ENCODE peak calls at places on chromosome 19, in four cellular contexts. B is left ventricle myocardium inferior, W is brain microvascular endothelial cell, K is HFF-Myc. C is an unnamed sample.

GRCh38 chr19:45404557-45405434 is at the start of gene PPP1R13L:
- DNase-seq in B (peak; percentile 89), W (peak; percentile 77), K (no peak), C (peak; percentile 98)

GRCh38 chr19:20472854-20473253 is 92.7 kb downstream of the ZNF737 start:
- DNase-seq in B (no peak), W (no peak), K (no peak), C (no peak)

GRCh38 chr19:50046649-50047503 is 21.1 kb downstream of the ZNF473 start:
- DNase-seq in B (peak; percentile 42), W (peak; percentile 7), K (no peak), C (no peak)

GRCh38 chr19:56507446-56508281 is at the start of gene ZNF471:
- DNase-seq in B (peak; percentile 99), W (peak; percentile 98), K (peak; percentile 92), C (no peak)

GRCh38 chr19:4678881-4679379 is 8.8 kb upstream of the MYDGF start:
- DNase-seq in B (no peak), W (peak; percentile 5), K (no peak), C (no peak)

GRCh38 chr19:36950335-36951119 is 34.4 kb downstream of the ZNF568 start:
- DNase-seq in B (no peak), W (no peak), K (no peak), C (no peak)

GRCh38 chr19:28075229-28075628 is 1137.7 kb downstream of the UQCRFS1 start:
- DNase-seq in B (no peak), W (no peak), K (no peak), C (no peak)

GRCh38 chr19:51689751-51690358 is 3.3 kb upstream of the SPACA6 start:
- DNase-seq in B (peak; percentile 53), W (peak; percentile 24), K (no peak), C (peak; percentile 41)

GRCh38 chr19:2315818-2316353 is 7.9 kb upstream of the LINGO3 start:
- DNase-seq in B (peak; percentile 61), W (peak; percentile 35), K (no peak), C (peak; percentile 65)

GRCh38 chr19:10553087-10553667 is 9.5 kb downstream of the ATG4D start:
- DNase-seq in B (no peak), W (no peak), K (no peak), C (no peak)

GRCh38 chr19:49896863-49897621 is at the start of gene IL4I1:
- DNase-seq in B (no peak), W (no peak), K (no peak), C (peak; percentile 63)

GRCh38 chr19:49847731-49848696 is 2.9 kb upstream of the PTOV1 start:
- DNase-seq in B (no peak), W (peak; percentile 81), K (peak; percentile 83), C (peak; percentile 47)

GRCh38 chr19:45423033-45423588 is 606 bp downstream of the ERCC1 start:
- DNase-seq in B (no peak), W (no peak), K (no peak), C (no peak)

GRCh38 chr19:19113040-19113541 is 25.2 kb downstream of the TMEM161A start:
- DNase-seq in B (no peak), W (peak; percentile 56), K (peak; percentile 9), C (no peak)

GRCh38 chr19:55640577-55641375 is at the start of gene ZNF580:
- DNase-seq in B (peak; percentile 71), W (peak; percentile 75), K (no peak), C (peak; percentile 81)

GRCh38 chr19:35828694-35829301 is 16.2 kb upstream of the PRODH2 start:
- DNase-seq in B (peak; percentile 53), W (peak; percentile 52), K (peak; percentile 54), C (peak; percentile 51)

GRCh38 chr19:5645409-5645808 is 22.5 kb downstream of the SAFB start:
- DNase-seq in B (no peak), W (no peak), K (no peak), C (no peak)

GRCh38 chr19:52600639-52601024 is 30.5 kb downstream of the ZNF701 start:
- DNase-seq in B (no peak), W (no peak), K (no peak), C (no peak)

GRCh38 chr19:37988758-37989635 is 82.0 kb downstream of the SIPA1L3 start:
- DNase-seq in B (no peak), W (peak; percentile 35), K (no peak), C (no peak)

GRCh38 chr19:37989855-37990254 is 82.8 kb downstream of the SIPA1L3 start:
- DNase-seq in B (no peak), W (no peak), K (no peak), C (no peak)

GRCh38 chr19:37986048-37986750 is 79.2 kb downstream of the SIPA1L3 start:
- DNase-seq in B (no peak), W (no peak), K (no peak), C (no peak)

GRCh38 chr19:37990362-37990761 is 83.4 kb downstream of the SIPA1L3 start:
- DNase-seq in B (no peak), W (no peak), K (no peak), C (no peak)

GRCh38 chr19:37987356-37988332 is 80.6 kb downstream of the SIPA1L3 start:
- DNase-seq in B (no peak), W (no peak), K (no peak), C (no peak)
- TF ChIP-seq CTCF in B (no peak), W (peak; percentile 62), K (peak; percentile 22), C (peak; percentile 9)

DNA sequence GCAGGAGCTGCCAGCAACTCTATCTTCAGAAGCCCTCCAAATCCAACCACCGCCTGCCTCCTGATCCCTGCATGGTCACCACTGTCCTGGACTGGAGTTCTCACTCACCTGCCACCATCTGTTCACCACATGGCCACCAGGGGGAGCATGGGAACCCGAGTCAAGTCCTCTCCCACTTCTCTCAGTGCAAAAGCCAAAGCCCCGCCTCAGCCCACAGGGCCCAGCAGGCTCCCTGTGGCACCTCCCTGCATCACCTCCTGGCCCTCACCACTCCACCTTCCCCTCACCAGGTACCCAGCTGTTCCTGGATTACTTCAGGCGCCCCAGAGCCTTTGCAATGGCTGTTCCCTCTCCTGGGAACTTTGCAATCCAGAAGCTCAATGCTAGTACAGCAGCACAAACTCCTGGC is 5.3 kb downstream of the DHPS start:
- DNase-seq in B (peak; percentile 78), W (peak; percentile 74), K (peak; percentile 67), C (peak; percentile 89)
- TF ChIP-seq CTCF in B (peak; percentile 88), W (peak; percentile 92), K (peak; percentile 94), C (peak; percentile 62)

DNA sequence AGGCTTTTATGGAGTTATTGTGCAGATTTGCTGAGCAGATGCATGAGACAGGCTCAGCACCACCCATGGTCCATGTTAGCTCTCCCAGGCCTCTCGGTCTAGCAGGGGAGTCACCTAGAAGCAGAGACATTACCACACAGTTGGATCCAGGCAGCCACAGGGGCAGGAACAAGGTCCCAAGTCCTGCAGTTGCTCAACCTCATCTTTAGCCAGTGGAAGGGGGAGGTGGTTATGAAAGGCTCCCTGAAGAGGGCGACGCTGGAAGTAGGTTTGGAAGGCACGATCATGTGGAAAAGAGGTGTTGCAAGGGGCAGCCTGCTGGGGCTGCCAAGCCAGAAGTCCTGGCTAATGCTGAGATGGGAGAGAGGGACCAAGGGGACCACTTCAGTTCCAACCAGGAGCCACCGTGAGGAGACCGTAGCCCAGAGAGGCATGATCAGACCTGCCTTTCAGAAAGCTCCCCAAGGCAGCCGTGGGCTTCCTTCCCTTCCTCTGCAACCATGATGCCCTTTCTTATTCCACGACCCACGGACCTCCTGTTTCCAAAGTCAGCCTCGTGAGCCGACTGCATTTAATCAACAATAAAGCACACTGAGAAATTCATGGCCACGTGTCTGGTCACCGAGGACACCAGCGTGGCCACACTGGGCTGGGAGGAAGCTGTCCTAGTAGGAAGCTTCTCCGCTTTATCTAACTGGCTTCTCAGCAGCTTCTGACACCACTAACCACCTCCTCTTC is 2.5 kb downstream of the AP1M1 start:
- DNase-seq in B (no peak), W (no peak), K (no peak), C (no peak)
- TF ChIP-seq CTCF in B (no peak), W (no peak), K (no peak), C (no peak)

GRCh38 chr19:13883665-13884064 is 6.7 kb downstream of the NANOS3 start:
- DNase-seq in B (no peak), W (no peak), K (no peak), C (no peak)
- TF ChIP-seq CTCF in B (no peak), W (peak; percentile 48), K (peak; percentile 25), C (no peak)

DNA sequence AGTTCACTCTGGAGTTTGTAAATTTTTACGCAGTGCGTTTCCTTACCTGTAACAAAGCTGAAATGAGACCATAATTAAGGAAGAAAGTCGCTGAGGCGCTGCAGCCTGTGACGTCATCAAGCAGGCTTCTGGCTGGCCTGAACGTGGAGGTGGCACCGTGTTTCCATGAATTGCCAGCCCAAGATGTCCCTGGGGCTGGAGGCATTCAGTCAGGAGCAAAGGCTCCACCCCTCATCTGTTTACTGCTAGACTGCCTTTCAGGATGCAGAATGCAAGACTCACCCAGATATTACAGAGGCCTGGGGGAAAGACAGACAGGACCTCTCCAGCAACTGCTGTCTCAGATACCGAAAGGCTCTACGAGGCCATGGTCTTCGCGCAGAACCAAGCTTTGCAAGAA is 424.6 kb downstream of the TSHZ3 start:
- DNase-seq in B (no peak), W (no peak), K (no peak), C (no peak)
- TF ChIP-seq CTCF in B (no peak), W (no peak), K (no peak), C (no peak)